ENCODE peak calls at places on chromosomes 16 and 17, in seven cellular contexts. One of them, this sample, is unnamed.

GRCh38 chr16:4653981-4654380 is 29.4 kb downstream of the MGRN1 start:
- DNase-seq in CD8-positive, alpha-beta T cell: no peak
- DNase-seq in heart left ventricle: no peak
- DNase-seq in PC-3: no peak
- DNase-seq in IMR-90: no peak
- DNase-seq in Caco-2: peak; percentile 53
- DNase-seq in fibroblast of mammary gland: no peak
- DNase-seq in this sample: no peak

GRCh38 chr17:33046361-33047255 is 55.0 kb downstream of the SPACA3 start:
- DNase-seq in CD8-positive, alpha-beta T cell: no peak
- DNase-seq in heart left ventricle: no peak
- DNase-seq in PC-3: no peak
- DNase-seq in IMR-90: no peak
- DNase-seq in Caco-2: no peak
- DNase-seq in fibroblast of mammary gland: no peak
- DNase-seq in this sample: no peak

GRCh38 chr16:82108101-82108500 is 61.9 kb downstream of the MPHOSPH6 start:
- DNase-seq in CD8-positive, alpha-beta T cell: no peak
- DNase-seq in heart left ventricle: no peak
- DNase-seq in PC-3: no peak
- DNase-seq in IMR-90: no peak
- DNase-seq in Caco-2: no peak
- DNase-seq in fibroblast of mammary gland: no peak
- DNase-seq in this sample: no peak

GRCh38 chr16:69311115-69311532 is at the start of gene VPS4A:
- DNase-seq in CD8-positive, alpha-beta T cell: peak; percentile 96
- DNase-seq in heart left ventricle: peak; percentile 95
- DNase-seq in PC-3: peak; percentile 92
- DNase-seq in IMR-90: peak; percentile 94
- DNase-seq in Caco-2: peak; percentile 100
- DNase-seq in fibroblast of mammary gland: peak; percentile 94
- DNase-seq in this sample: peak; percentile 97

GRCh38 chr17:36812762-36813161 is 124.5 kb upstream of the LHX1 start:
- DNase-seq in CD8-positive, alpha-beta T cell: no peak
- DNase-seq in heart left ventricle: no peak
- DNase-seq in PC-3: no peak
- DNase-seq in IMR-90: no peak
- DNase-seq in Caco-2: no peak
- DNase-seq in fibroblast of mammary gland: no peak
- DNase-seq in this sample: no peak

GRCh38 chr17:40560592-40561293 is 4.5 kb downstream of the CCR7 start:
- DNase-seq in CD8-positive, alpha-beta T cell: no peak
- DNase-seq in heart left ventricle: no peak
- DNase-seq in PC-3: no peak
- DNase-seq in IMR-90: peak; percentile 57
- DNase-seq in Caco-2: no peak
- DNase-seq in fibroblast of mammary gland: peak; percentile 84
- DNase-seq in this sample: peak; percentile 36

GRCh38 chr17:7523033-7523432 is 25.8 kb upstream of the TNFSF12 start:
- DNase-seq in CD8-positive, alpha-beta T cell: peak; percentile 32
- DNase-seq in heart left ventricle: peak; percentile 38
- DNase-seq in PC-3: peak; percentile 3
- DNase-seq in IMR-90: no peak
- DNase-seq in Caco-2: no peak
- DNase-seq in fibroblast of mammary gland: peak; percentile 20
- DNase-seq in this sample: no peak

GRCh38 chr17:1830288-1830687 is 483 bp downstream of the RPA1 start:
- DNase-seq in CD8-positive, alpha-beta T cell: peak; percentile 4
- DNase-seq in heart left ventricle: no peak
- DNase-seq in PC-3: peak; percentile 32
- DNase-seq in IMR-90: no peak
- DNase-seq in Caco-2: peak; percentile 29
- DNase-seq in fibroblast of mammary gland: peak; percentile 10
- DNase-seq in this sample: peak; percentile 44

GRCh38 chr17:6040473-6040872 is 29.7 kb upstream of the WSCD1 start:
- DNase-seq in CD8-positive, alpha-beta T cell: no peak
- DNase-seq in heart left ventricle: no peak
- DNase-seq in PC-3: no peak
- DNase-seq in IMR-90: no peak
- DNase-seq in Caco-2: no peak
- DNase-seq in fibroblast of mammary gland: no peak
- DNase-seq in this sample: no peak

GRCh38 chr17:15930426-15930825 is 14.5 kb upstream of the ADORA2B start:
- DNase-seq in CD8-positive, alpha-beta T cell: no peak
- DNase-seq in heart left ventricle: no peak
- DNase-seq in PC-3: no peak
- DNase-seq in IMR-90: no peak
- DNase-seq in Caco-2: no peak
- DNase-seq in fibroblast of mammary gland: no peak
- DNase-seq in this sample: peak; percentile 27

GRCh38 chr17:69390735-69391501 is 23.6 kb upstream of the MAP2K6 start:
- DNase-seq in CD8-positive, alpha-beta T cell: no peak
- DNase-seq in heart left ventricle: no peak
- DNase-seq in PC-3: no peak
- DNase-seq in IMR-90: no peak
- DNase-seq in Caco-2: no peak
- DNase-seq in fibroblast of mammary gland: no peak
- DNase-seq in this sample: no peak

GRCh38 chr16:8763899-8764298 is 33.5 kb downstream of the TMEM186 start:
- DNase-seq in CD8-positive, alpha-beta T cell: no peak
- DNase-seq in heart left ventricle: no peak
- DNase-seq in PC-3: no peak
- DNase-seq in IMR-90: no peak
- DNase-seq in Caco-2: no peak
- DNase-seq in fibroblast of mammary gland: no peak
- DNase-seq in this sample: no peak

GRCh38 chr16:815861-816260 is 15.3 kb upstream of the GNG13 start:
- DNase-seq in CD8-positive, alpha-beta T cell: no peak
- DNase-seq in heart left ventricle: no peak
- DNase-seq in PC-3: no peak
- DNase-seq in IMR-90: no peak
- DNase-seq in Caco-2: no peak
- DNase-seq in fibroblast of mammary gland: no peak
- DNase-seq in this sample: no peak

GRCh38 chr16:813916-814412 is 13.4 kb upstream of the GNG13 start:
- DNase-seq in CD8-positive, alpha-beta T cell: no peak
- DNase-seq in heart left ventricle: no peak
- DNase-seq in PC-3: no peak
- DNase-seq in IMR-90: no peak
- DNase-seq in Caco-2: no peak
- DNase-seq in fibroblast of mammary gland: no peak
- DNase-seq in this sample: no peak

GRCh38 chr16:817001-817906 is 16.7 kb upstream of the GNG13 start:
- DNase-seq in CD8-positive, alpha-beta T cell: no peak
- DNase-seq in heart left ventricle: no peak
- DNase-seq in PC-3: no peak
- DNase-seq in IMR-90: no peak
- DNase-seq in Caco-2: no peak
- DNase-seq in fibroblast of mammary gland: no peak
- DNase-seq in this sample: no peak

GRCh38 chr16:814974-815373 is 14.4 kb upstream of the GNG13 start:
- DNase-seq in CD8-positive, alpha-beta T cell: no peak
- DNase-seq in heart left ventricle: no peak
- DNase-seq in PC-3: no peak
- DNase-seq in IMR-90: peak; percentile 70
- DNase-seq in Caco-2: no peak
- DNase-seq in fibroblast of mammary gland: peak; percentile 28
- DNase-seq in this sample: no peak

DNA sequence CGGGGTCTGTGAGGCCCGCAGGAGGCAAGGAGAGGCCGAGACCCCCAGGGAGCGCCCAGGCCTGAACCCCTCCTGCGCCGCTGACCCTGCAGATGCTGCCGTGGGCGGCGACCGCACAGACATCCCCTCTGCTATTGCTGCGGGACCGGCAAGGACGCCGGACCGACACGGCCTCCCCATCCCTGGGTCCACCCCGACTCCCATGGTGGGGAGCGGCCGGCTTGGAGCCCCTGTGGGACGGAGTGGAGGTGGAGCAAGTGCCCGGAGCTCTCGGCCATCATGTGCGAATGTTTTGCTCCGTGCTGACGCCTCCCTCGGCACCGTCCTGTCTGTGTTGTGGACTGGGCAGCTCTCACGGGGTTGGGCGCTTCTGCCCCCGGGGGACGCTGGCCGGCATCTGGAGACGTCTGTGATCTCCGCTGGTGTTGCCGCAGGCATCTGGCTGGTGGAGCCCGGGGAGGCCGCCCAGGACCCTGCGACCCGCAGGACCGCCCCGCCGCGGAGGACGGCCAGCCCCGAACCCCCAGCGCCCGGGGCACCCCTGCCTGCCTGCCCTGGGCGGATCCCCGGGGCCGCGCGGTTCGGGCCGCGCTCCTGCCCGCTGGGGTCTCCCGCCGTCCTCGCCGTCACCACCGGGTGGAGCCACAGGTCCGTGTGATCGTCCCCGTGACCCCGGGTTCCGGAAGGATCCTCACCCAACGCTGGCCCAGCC is 12.8 kb upstream of the GNG13 start:
- DNase-seq in CD8-positive, alpha-beta T cell: peak; percentile 44
- DNase-seq in heart left ventricle: no peak
- DNase-seq in PC-3: peak; percentile 30
- DNase-seq in IMR-90: peak; percentile 8
- DNase-seq in Caco-2: peak; percentile 74
- DNase-seq in fibroblast of mammary gland: peak; percentile 20
- DNase-seq in this sample: no peak
- TF ChIP-seq CTCF in CD8-positive, alpha-beta T cell: peak; percentile 65
- TF ChIP-seq CTCF in heart left ventricle: peak; percentile 67
- TF ChIP-seq CTCF in PC-3: peak; percentile 65
- TF ChIP-seq CTCF in IMR-90: peak; percentile 72
- TF ChIP-seq CTCF in Caco-2: peak; percentile 72
- TF ChIP-seq CTCF in fibroblast of mammary gland: peak; percentile 41
- TF ChIP-seq CTCF in this sample: peak; percentile 24

DNA sequence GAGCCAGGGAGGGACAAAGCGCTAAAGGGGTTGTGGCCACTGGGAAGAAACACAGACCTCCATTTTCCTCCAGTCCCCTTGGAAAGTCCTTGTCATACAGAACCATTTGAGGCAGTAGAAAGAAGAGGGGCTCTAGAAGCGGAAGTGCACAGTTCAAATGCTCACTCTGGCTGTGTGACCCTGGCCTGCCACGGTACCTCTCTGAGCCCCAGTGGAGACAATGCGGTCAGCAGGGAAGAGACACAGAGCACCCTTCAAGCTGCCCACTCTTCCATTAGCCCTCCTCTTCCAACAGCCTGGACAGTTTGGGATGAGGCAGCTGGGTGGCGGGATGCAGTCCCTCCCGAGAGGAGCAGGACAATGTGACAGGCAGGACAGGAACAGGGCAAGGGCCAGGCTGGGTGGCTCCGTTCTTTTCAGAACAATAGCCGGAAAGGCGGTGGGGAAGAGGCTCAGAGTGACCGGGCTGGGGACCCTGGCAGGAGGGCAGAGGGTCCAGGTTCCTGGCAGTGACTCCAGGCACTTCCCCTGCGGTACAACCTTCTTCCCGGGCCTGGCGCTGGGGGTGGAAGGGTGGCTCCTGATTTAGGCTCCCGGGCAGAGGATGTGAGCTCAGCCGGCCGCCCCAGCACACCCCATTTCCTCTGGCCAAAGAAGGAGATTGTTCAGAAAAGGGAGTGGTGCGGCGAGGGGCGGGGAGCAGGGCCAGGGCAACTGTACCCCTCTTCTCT is 5.6 kb downstream of the CASKIN2 start:
- DNase-seq in CD8-positive, alpha-beta T cell: no peak
- DNase-seq in heart left ventricle: peak; percentile 87
- DNase-seq in PC-3: no peak
- DNase-seq in IMR-90: no peak
- DNase-seq in Caco-2: no peak
- DNase-seq in fibroblast of mammary gland: no peak
- DNase-seq in this sample: no peak
- H3K4me3 ChIP-seq in CD8-positive, alpha-beta T cell: no peak overlapping the region
- H3K4me3 ChIP-seq in heart left ventricle: peak overlapping the region; percentile 24
- H3K4me3 ChIP-seq in PC-3: no peak overlapping the region
- H3K4me3 ChIP-seq in IMR-90: no peak overlapping the region
- H3K4me3 ChIP-seq in Caco-2: no peak overlapping the region
- H3K4me3 ChIP-seq in fibroblast of mammary gland: no peak overlapping the region
- H3K4me3 ChIP-seq in this sample: no peak overlapping the region

GRCh38 chr17:75289832-75290337 is 652 bp upstream of the SLC25A19 start:
- DNase-seq in CD8-positive, alpha-beta T cell: peak; percentile 43
- DNase-seq in heart left ventricle: no peak
- DNase-seq in PC-3: peak; percentile 59
- DNase-seq in IMR-90: peak; percentile 60
- DNase-seq in Caco-2: no peak
- DNase-seq in fibroblast of mammary gland: peak; percentile 65
- DNase-seq in this sample: peak; percentile 52

GRCh38 chr17:75287221-75287620 is 2.0 kb downstream of the SLC25A19 start:
- DNase-seq in CD8-positive, alpha-beta T cell: no peak
- DNase-seq in heart left ventricle: no peak
- DNase-seq in PC-3: no peak
- DNase-seq in IMR-90: no peak
- DNase-seq in Caco-2: no peak
- DNase-seq in fibroblast of mammary gland: no peak
- DNase-seq in this sample: no peak

GRCh38 chr17:75288784-75289121 is 480 bp downstream of the SLC25A19 start:
- DNase-seq in CD8-positive, alpha-beta T cell: no peak
- DNase-seq in heart left ventricle: no peak
- DNase-seq in PC-3: peak; percentile 68
- DNase-seq in IMR-90: no peak
- DNase-seq in Caco-2: peak; percentile 73
- DNase-seq in fibroblast of mammary gland: no peak
- DNase-seq in this sample: peak; percentile 40

GRCh38 chr17:75288359-75288758 is 874 bp downstream of the SLC25A19 start:
- DNase-seq in CD8-positive, alpha-beta T cell: no peak
- DNase-seq in heart left ventricle: no peak
- DNase-seq in PC-3: no peak
- DNase-seq in IMR-90: no peak
- DNase-seq in Caco-2: no peak
- DNase-seq in fibroblast of mammary gland: no peak
- DNase-seq in this sample: no peak

GRCh38 chr17:75289122-75289831 is at the start of gene SLC25A19:
- DNase-seq in CD8-positive, alpha-beta T cell: peak; percentile 94
- DNase-seq in heart left ventricle: peak; percentile 99
- DNase-seq in PC-3: peak; percentile 99
- DNase-seq in IMR-90: peak; percentile 98
- DNase-seq in Caco-2: peak; percentile 99
- DNase-seq in fibroblast of mammary gland: peak; percentile 98
- DNase-seq in this sample: peak; percentile 99
- TF ChIP-seq CTCF in CD8-positive, alpha-beta T cell: no peak
- TF ChIP-seq CTCF in heart left ventricle: no peak
- TF ChIP-seq CTCF in PC-3: no peak
- TF ChIP-seq CTCF in IMR-90: peak; percentile 19
- TF ChIP-seq CTCF in Caco-2: peak; percentile 74
- TF ChIP-seq CTCF in fibroblast of mammary gland: no peak
- TF ChIP-seq CTCF in this sample: no peak

GRCh38 chr16:15639061-15639568 is 3.8 kb downstream of the MARF1 start:
- DNase-seq in CD8-positive, alpha-beta T cell: peak; percentile 14
- DNase-seq in heart left ventricle: no peak
- DNase-seq in PC-3: no peak
- DNase-seq in IMR-90: no peak
- DNase-seq in Caco-2: no peak
- DNase-seq in fibroblast of mammary gland: no peak
- DNase-seq in this sample: no peak

GRCh38 chr16:15642557-15643452 is at the start of gene MARF1:
- DNase-seq in CD8-positive, alpha-beta T cell: peak; percentile 100
- DNase-seq in heart left ventricle: peak; percentile 99
- DNase-seq in PC-3: peak; percentile 88
- DNase-seq in IMR-90: peak; percentile 90
- DNase-seq in Caco-2: peak; percentile 98
- DNase-seq in fibroblast of mammary gland: peak; percentile 88
- DNase-seq in this sample: peak; percentile 98

GRCh38 chr16:15643453-15644305 is 725 bp upstream of the MARF1 start:
- DNase-seq in CD8-positive, alpha-beta T cell: peak; percentile 14
- DNase-seq in heart left ventricle: no peak
- DNase-seq in PC-3: peak; percentile 53
- DNase-seq in IMR-90: peak; percentile 59
- DNase-seq in Caco-2: peak; percentile 49
- DNase-seq in fibroblast of mammary gland: peak; percentile 66
- DNase-seq in this sample: peak; percentile 45

GRCh38 chr16:15641753-15642556 is 999 bp downstream of the MARF1 start:
- DNase-seq in CD8-positive, alpha-beta T cell: no peak
- DNase-seq in heart left ventricle: no peak
- DNase-seq in PC-3: no peak
- DNase-seq in IMR-90: no peak
- DNase-seq in Caco-2: no peak
- DNase-seq in fibroblast of mammary gland: no peak
- DNase-seq in this sample: no peak

GRCh38 chr16:15640966-15641365 is 2.0 kb downstream of the MARF1 start:
- DNase-seq in CD8-positive, alpha-beta T cell: no peak
- DNase-seq in heart left ventricle: no peak
- DNase-seq in PC-3: no peak
- DNase-seq in IMR-90: no peak
- DNase-seq in Caco-2: no peak
- DNase-seq in fibroblast of mammary gland: no peak
- DNase-seq in this sample: no peak
- H3K4me3 ChIP-seq in CD8-positive, alpha-beta T cell: no peak overlapping the region
- H3K4me3 ChIP-seq in heart left ventricle: no peak overlapping the region
- H3K4me3 ChIP-seq in PC-3: peak overlapping the region; percentile 86
- H3K4me3 ChIP-seq in IMR-90: no peak overlapping the region
- H3K4me3 ChIP-seq in Caco-2: no peak overlapping the region
- H3K4me3 ChIP-seq in fibroblast of mammary gland: no peak overlapping the region
- H3K4me3 ChIP-seq in this sample: no peak overlapping the region

This sample was measured in epithelial cell of esophagus.